ENCODE peak calls at places on chromosome 1, in ten cellular contexts. K is GM06990, Q is HFF-Myc, W is pancreas, J is epithelial cell of esophagus, N is heart right ventricle, A is heart left ventricle, B is uterus, F is psoas muscle, V is lower leg skin. H is an unnamed sample.

GRCh38 chr1:163870666-163871065 is 548.9 kb downstream of the NUF2 start:
- DNase-seq in F (no peak), V (no peak), N (no peak), J (no peak), B (no peak), A (no peak), K (no peak), Q (no peak), W (no peak), H (no peak)

GRCh38 chr1:93605812-93606512 is 75.7 kb downstream of the BCAR3 start:
- DNase-seq in B (peak), Q (peak), J (peak), V (peak), W (no peak), A (no peak), F (no peak), N (no peak), K (no peak), H (no peak)

GRCh38 chr1:47209091-47209490 is 19.3 kb upstream of the PDZK1IP1 start:
- DNase-seq in V (no peak), A (no peak), F (no peak), Q (no peak), W (no peak), N (no peak), K (no peak), B (no peak), J (no peak), H (no peak)

GRCh38 chr1:2789986-2790581 is 11.4 kb downstream of the TTC34 start:
- DNase-seq in Q (no peak), B (no peak), A (peak), K (no peak), V (no peak), J (no peak), W (no peak), N (no peak), F (peak), H (no peak)

GRCh38 chr1:243482237-243483022 is 226.6 kb downstream of the SDCCAG8 start:
- DNase-seq in B (peak), F (no peak), N (no peak), Q (no peak), W (no peak), K (no peak), V (no peak), A (no peak), J (peak), H (no peak)

GRCh38 chr1:72229893-72230292 is 52.4 kb downstream of the NEGR1 start:
- DNase-seq in Q (no peak), V (no peak), B (no peak), J (peak), W (no peak), A (no peak), N (no peak), K (no peak), F (no peak), H (no peak)

GRCh38 chr1:49197081-49197480 is 420.4 kb upstream of the BEND5 start:
- DNase-seq in V (no peak), Q (no peak), A (no peak), F (no peak), N (no peak), K (no peak), W (no peak), B (no peak), J (no peak), H (no peak)

GRCh38 chr1:24139846-24140425 is 3.0 kb downstream of the IL22RA1 start:
- DNase-seq in W (no peak), A (no peak), B (no peak), K (no peak), F (no peak), V (no peak), J (no peak), N (no peak), Q (no peak), H (no peak)

GRCh38 chr1:32144033-32144432 is 35.4 kb upstream of the TXLNA start:
- DNase-seq in K (no peak), V (no peak), F (no peak), A (no peak), J (peak), N (no peak), B (no peak), Q (no peak), W (no peak), H (no peak)

GRCh38 chr1:241627453-241628329 is 12.5 kb downstream of the CHML start:
- DNase-seq in W (peak), A (no peak), B (no peak), K (no peak), J (peak), N (no peak), F (no peak), Q (no peak), V (no peak), H (no peak)

GRCh38 chr1:153262462-153263157 is 3.1 kb downstream of the LORICRIN start:
- DNase-seq in A (no peak), J (no peak), B (no peak), K (peak), Q (no peak), W (no peak), V (no peak), N (no peak), F (no peak), H (no peak)

GRCh38 chr1:152167835-152168534 is 9.0 kb upstream of the RPTN start:
- DNase-seq in J (peak), V (no peak), B (no peak), Q (peak), N (no peak), K (no peak), F (no peak), A (no peak), W (no peak), H (no peak)

GRCh38 chr1:151574575-151575529 is 34.7 kb downstream of the TUFT1 start:
- DNase-seq in K (no peak), V (no peak), A (no peak), B (no peak), F (no peak), Q (peak), N (no peak), W (no peak), J (peak), H (no peak)

GRCh38 chr1:59418361-59418760 is 121.5 kb downstream of the FGGY start:
- DNase-seq in V (no peak), B (no peak), J (no peak), K (no peak), N (no peak), Q (no peak), F (no peak), A (no peak), W (no peak), H (no peak)

GRCh38 chr1:226121049-226121586 is 58.6 kb downstream of the H3-3A start:
- DNase-seq in K (no peak), Q (no peak), A (no peak), W (no peak), B (no peak), V (no peak), J (no peak), N (no peak), F (no peak), H (no peak)

GRCh38 chr1:20366766-20367602 is 76.3 kb downstream of the VWA5B1 start:
- DNase-seq in W (peak), N (peak), Q (peak), B (no peak), A (peak), V (no peak), F (peak), J (peak), K (no peak), H (no peak)

GRCh38 chr1:91546876-91547275 is 46.2 kb downstream of the CDC7 start:
- DNase-seq in J (no peak), B (no peak), Q (no peak), V (peak), F (no peak), K (no peak), A (no peak), W (no peak), N (no peak), H (no peak)

GRCh38 chr1:93447481-93448291 is at the start of gene FNBP1L:
- DNase-seq in N (peak), J (peak), B (peak), Q (no peak), W (peak), K (peak), V (peak), F (peak), A (peak), H (no peak)

GRCh38 chr1:67784545-67785186 is 48.6 kb downstream of the GNG12 start:
- DNase-seq in W (no peak), A (no peak), F (no peak), N (no peak), B (no peak), V (no peak), Q (no peak), K (no peak), J (peak), H (no peak)

GRCh38 chr1:204751883-204752687 is 66.5 kb upstream of the LRRN2 start:
- DNase-seq in J (peak), W (no peak), B (no peak), F (no peak), A (no peak), N (no peak), Q (no peak), K (no peak), V (peak), H (no peak)

GRCh38 chr1:158507511-158507910 is 35.5 kb downstream of the OR10R2 start:
- DNase-seq in V (no peak), J (no peak), N (no peak), Q (no peak), F (no peak), A (no peak), W (no peak), K (no peak), B (no peak), H (no peak)

GRCh38 chr1:32770221-32770731 is 46.9 kb downstream of the YARS1 start:
- DNase-seq in A (no peak), W (no peak), K (no peak), B (no peak), F (no peak), J (no peak), V (no peak), N (no peak), Q (no peak), H (no peak)

GRCh38 chr1:147635342-147635741 is 35.0 kb downstream of the ACP6 start:
- DNase-seq in V (no peak), N (no peak), J (no peak), A (no peak), B (no peak), W (no peak), F (no peak), Q (no peak), K (no peak), H (no peak)

GRCh38 chr1:165034136-165034535 is 322.4 kb downstream of the LMX1A start:
- DNase-seq in K (no peak), N (no peak), B (no peak), V (no peak), J (peak), A (no peak), F (no peak), Q (peak), W (no peak), H (no peak)

GRCh38 chr1:9078035-9078948 is 8.9 kb upstream of the SLC2A5 start:
- DNase-seq in A (no peak), Q (peak), N (no peak), W (no peak), B (no peak), F (no peak), V (no peak), K (peak), J (peak), H (peak)

GRCh38 chr1:237503292-237503691 is 387.4 kb downstream of the ZP4 start:
- DNase-seq in A (no peak), B (no peak), Q (no peak), N (no peak), V (no peak), W (no peak), F (no peak), J (no peak), K (no peak), H (no peak)

GRCh38 chr1:231691618-231692259 is 65.1 kb downstream of the DISC1 start:
- DNase-seq in Q (no peak), J (peak), K (peak), N (peak), A (no peak), V (no peak), F (no peak), W (no peak), B (no peak), H (no peak)

GRCh38 chr1:100463809-100464424 is 74.0 kb upstream of the GPR88 start:
- DNase-seq in N (peak), W (peak), J (peak), B (no peak), K (peak), F (peak), V (no peak), Q (peak), A (peak), H (peak)

GRCh38 chr1:200856716-200857352 is 15.9 kb upstream of the GPR25 start:
- DNase-seq in F (no peak), N (no peak), V (no peak), J (no peak), K (no peak), Q (no peak), B (no peak), A (no peak), W (no peak), H (no peak)

DNA sequence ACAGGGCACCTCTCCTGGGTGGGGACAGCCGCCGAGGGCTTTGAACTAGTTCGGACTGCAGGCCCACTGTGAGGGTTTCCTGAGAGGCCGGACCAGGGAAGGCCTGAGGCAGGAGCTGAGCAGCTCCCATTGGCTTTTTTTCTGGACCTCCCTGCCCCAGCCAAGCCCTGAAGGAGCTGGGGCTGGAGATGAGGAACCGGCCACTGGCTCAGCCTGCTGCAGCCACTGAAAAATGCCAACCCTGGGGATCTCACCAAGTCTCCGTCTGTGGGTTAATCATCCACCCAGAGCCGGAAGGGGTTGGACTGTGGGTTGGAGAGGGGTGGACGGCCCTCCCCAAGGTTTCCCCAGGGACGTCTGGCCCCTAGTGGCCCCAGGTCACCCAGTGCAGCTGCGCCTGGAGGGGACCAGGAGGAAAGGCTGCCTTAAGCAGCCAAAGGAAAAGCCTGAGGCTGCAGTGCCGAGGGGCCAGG is 2.5 kb downstream of the VWA1 start:
- DNase-seq in J (no peak), K (no peak), A (peak), B (no peak), V (no peak), N (no peak), Q (no peak), W (peak), F (no peak), H (no peak)
- TF ChIP-seq CTCF in J (no peak), K (no peak), A (no peak), B (no peak), V (no peak), N (no peak), Q (no peak), W (peak), F (no peak), H (no peak)

GRCh38 chr1:155133799-155134281 is 1.8 kb upstream of the SLC50A1 start:
- DNase-seq in J (no peak), K (no peak), W (no peak), A (no peak), F (no peak), B (no peak), N (no peak), Q (no peak), V (no peak), H (no peak)

GRCh38 chr1:155134322-155134721 is 1.3 kb upstream of the SLC50A1 start:
- DNase-seq in K (no peak), Q (no peak), A (no peak), N (no peak), W (peak), V (no peak), J (peak), F (no peak), B (no peak), H (no peak)

GRCh38 chr1:155136728-155137127 is 1.1 kb downstream of the SLC50A1 start:
- DNase-seq in K (peak), Q (no peak), B (no peak), N (no peak), J (no peak), F (no peak), A (no peak), V (no peak), W (peak), H (no peak)

GRCh38 chr1:155135416-155136197 is at the start of gene SLC50A1:
- DNase-seq in N (peak), Q (peak), V (peak), A (peak), J (peak), B (peak), W (peak), F (peak), K (peak), H (peak)

GRCh38 chr1:155134858-155135415 is 715 bp upstream of the SLC50A1 start:
- DNase-seq in Q (peak), F (peak), A (peak), W (peak), J (peak), V (peak), B (peak), N (peak), K (peak), H (peak)
- H3K4me3 ChIP-seq in Q (peak), F (peak), A (peak), W (peak), J (peak), V (peak), B (peak), N (peak), K (peak), H (peak)

GRCh38 chr1:221458430-221459156 is 283.3 kb downstream of the DUSP10 start:
- DNase-seq in F (no peak), V (no peak), N (no peak), K (no peak), A (no peak), W (no peak), Q (peak), J (peak), B (no peak), H (no peak)
- TF ChIP-seq CTCF in F (no peak), V (no peak), N (no peak), K (no peak), A (no peak), W (no peak), Q (no peak), J (no peak), B (no peak), H (no peak)

GRCh38 chr1:228415221-228415620 is 1.4 kb downstream of the TRIM17 start:
- DNase-seq in B (no peak), K (no peak), N (no peak), V (no peak), A (no peak), F (no peak), W (no peak), J (no peak), Q (no peak), H (no peak)

GRCh38 chr1:228417471-228418203 is 976 bp upstream of the TRIM17 start:
- DNase-seq in Q (no peak), A (no peak), V (no peak), F (no peak), J (peak), W (no peak), N (no peak), K (no peak), B (no peak), H (no peak)

GRCh38 chr1:228416217-228416971 is at the start of gene TRIM17:
- DNase-seq in B (no peak), W (no peak), Q (no peak), N (no peak), V (no peak), K (no peak), F (no peak), J (peak), A (no peak), H (no peak)

GRCh38 chr1:228415853-228416216 is 826 bp downstream of the TRIM17 start:
- DNase-seq in V (no peak), B (no peak), F (no peak), N (no peak), J (no peak), W (no peak), Q (no peak), K (no peak), A (no peak), H (no peak)

DNA sequence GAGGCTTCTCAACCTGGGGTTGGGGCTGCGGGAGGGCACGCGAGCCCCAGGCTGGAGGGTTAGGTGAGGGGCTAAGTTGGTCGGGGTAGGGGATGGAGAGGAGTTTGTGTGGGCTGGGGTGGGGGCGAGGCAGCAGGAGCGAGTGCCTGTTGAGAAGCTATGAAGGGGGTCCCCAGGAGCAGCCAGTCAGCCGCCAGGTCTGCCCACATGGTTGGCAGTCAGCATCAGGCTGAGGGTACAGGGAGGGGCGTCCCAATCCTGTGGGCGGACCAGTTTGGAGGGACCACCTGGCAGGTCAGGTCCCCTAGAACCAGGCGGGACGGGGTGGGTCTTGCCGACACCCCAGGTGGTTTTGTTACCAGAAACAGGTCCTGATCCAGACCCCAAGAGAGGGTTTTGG is 400 bp upstream of the TRIM17 start:
- DNase-seq in B (no peak), F (no peak), N (no peak), A (no peak), W (no peak), Q (no peak), V (no peak), K (no peak), J (no peak), H (no peak)
- H3K4me3 ChIP-seq in B (no peak), F (no peak), N (peak), A (no peak), W (no peak), Q (no peak), V (no peak), K (no peak), J (peak), H (no peak)

GRCh38 chr1:203135636-203136305 is 8.2 kb downstream of the ADORA1 start:
- DNase-seq in J (peak), Q (no peak), F (no peak), V (no peak), N (no peak), W (no peak), A (no peak), K (no peak), B (no peak), H (no peak)

GRCh38 chr1:203133969-203134725 is 6.6 kb downstream of the ADORA1 start:
- DNase-seq in A (no peak), W (no peak), N (no peak), Q (no peak), J (peak), K (no peak), V (no peak), B (peak), F (no peak), H (no peak)

GRCh38 chr1:203137324-203137723 is 9.8 kb downstream of the ADORA1 start:
- DNase-seq in A (no peak), N (no peak), V (no peak), K (no peak), F (no peak), J (no peak), W (no peak), Q (no peak), B (no peak), H (no peak)

GRCh38 chr1:203140076-203140475 is 12.6 kb downstream of the ADORA1 start:
- DNase-seq in F (no peak), W (no peak), V (no peak), Q (no peak), N (no peak), A (no peak), J (no peak), K (no peak), B (no peak), H (no peak)

GRCh38 chr1:203136409-203137042 is 9.0 kb downstream of the ADORA1 start:
- DNase-seq in K (no peak), N (no peak), Q (no peak), J (no peak), B (no peak), W (no peak), A (no peak), F (no peak), V (no peak), H (no peak)
- TF ChIP-seq CTCF in K (no peak), N (no peak), Q (no peak), J (peak), B (no peak), W (no peak), A (no peak), F (no peak), V (no peak), H (peak)

DNA sequence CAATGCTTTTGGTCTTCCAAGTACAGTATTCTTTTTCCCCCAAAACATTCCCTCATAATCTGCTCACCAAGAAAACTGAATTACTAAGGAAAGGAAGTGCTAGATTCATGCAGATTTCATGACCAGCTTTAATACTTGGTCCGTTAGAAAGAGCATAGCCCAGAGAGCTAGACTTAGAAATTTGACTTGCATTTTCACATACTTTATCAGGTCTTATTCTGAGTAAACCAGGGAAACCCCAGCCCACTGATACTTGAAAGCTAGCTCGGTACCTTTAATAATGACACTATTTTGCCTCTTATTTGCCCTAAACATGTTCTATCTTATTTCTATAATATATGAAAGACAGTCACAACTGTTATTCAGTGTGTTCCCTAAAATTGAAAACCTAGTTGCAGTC is 204.5 kb downstream of the TTLL7 start:
- DNase-seq in F (no peak), K (peak), V (no peak), J (no peak), N (no peak), B (no peak), A (no peak), W (no peak), Q (no peak), H (peak)
- H3K4me3 ChIP-seq in F (no peak), K (no peak), V (no peak), J (no peak), N (no peak), B (no peak), A (no peak), W (no peak), Q (no peak), H (no peak)

H was measured in GM12864.